ENCODE peak calls at places on chromosomes 11 and 22, in nine cellular contexts. L, I, H, E, P, S, F, B and J are unnamed samples.

GRCh38 chr22:32820131-32820882 is 18.8 kb downstream of the TIMP3 start:
- DNase-seq in L (no peak), I (no peak), H (no peak), E (no peak), P (no peak), S (no peak), F (no peak), B (no peak), J (no peak)

GRCh38 chr22:32411388-32411787 is 659 bp downstream of the RTCB start:
- DNase-seq in L (no peak), I (no peak), H (no peak), E (no peak), P (no peak), S (peak; percentile 24), F (no peak), B (peak; percentile 48), J (peak; percentile 4)

GRCh38 chr11:33248416-33248957 is 8.7 kb upstream of the HIPK3 start:
- DNase-seq in L (no peak), I (no peak), H (no peak), E (no peak), P (no peak), S (peak; percentile 57), F (no peak), B (peak; percentile 28), J (no peak)

GRCh38 chr22:30718491-30718890 is 23.8 kb downstream of the OSBP2 start:
- DNase-seq in L (no peak), I (no peak), H (no peak), E (no peak), P (no peak), S (no peak), F (no peak), B (no peak), J (no peak)

GRCh38 chr11:26753738-26754504 is 32.1 kb upstream of the SLC5A12 start:
- DNase-seq in L (no peak), I (no peak), H (no peak), E (no peak), P (peak; percentile 48), S (peak; percentile 90), F (peak; percentile 67), B (peak; percentile 41), J (peak; percentile 79)

GRCh38 chr11:57358543-57358961 is 20.4 kb downstream of the P2RX3 start:
- DNase-seq in L (no peak), I (no peak), H (no peak), E (no peak), P (no peak), S (peak; percentile 51), F (no peak), B (peak; percentile 35), J (no peak)

GRCh38 chr11:11731311-11732083 is 109.7 kb upstream of the GALNT18 start:
- DNase-seq in L (no peak), I (no peak), H (no peak), E (peak; percentile 3), P (no peak), S (peak; percentile 16), F (peak; percentile 9), B (peak; percentile 89), J (no peak)

GRCh38 chr11:124920870-124921609 is 2.0 kb downstream of the HEPN1 start:
- DNase-seq in L (peak; percentile 82), I (no peak), H (peak; percentile 61), E (peak; percentile 74), P (peak; percentile 52), S (peak; percentile 31), F (no peak), B (no peak), J (peak; percentile 85)

GRCh38 chr11:107232451-107232850 is 214.2 kb upstream of the GUCY1A2 start:
- DNase-seq in L (no peak), I (no peak), H (no peak), E (no peak), P (no peak), S (no peak), F (no peak), B (no peak), J (no peak)

GRCh38 chr11:110305169-110306018 is 9.0 kb upstream of the RDX start:
- DNase-seq in L (no peak), I (no peak), H (no peak), E (no peak), P (no peak), S (peak; percentile 42), F (no peak), B (peak; percentile 78), J (no peak)

GRCh38 chr11:132499661-132500060 is 1032.6 kb downstream of the OPCML start:
- DNase-seq in L (no peak), I (no peak), H (no peak), E (no peak), P (no peak), S (no peak), F (peak; percentile 39), B (no peak), J (no peak)

GRCh38 chr11:83047515-83048225 is 24.0 kb downstream of the RAB30 start:
- DNase-seq in L (no peak), I (no peak), H (no peak), E (no peak), P (no peak), S (peak; percentile 41), F (no peak), B (peak; percentile 73), J (no peak)